ENCODE peak calls at places on chromosomes 13 and 19, in five cellular contexts. One of them, this sample, is unnamed.

GRCh38 chr13:110415669-110416068 is 108.6 kb downstream of the COL4A2 start:
- DNase-seq in CD4-positive, alpha-beta T cell: no peak
- DNase-seq in activated naive CD4-positive, alpha-beta T cell treated with anti-CD3 and anti-CD28 coated beads, Interleukin-2, amount 10 ng/mL, durations not matched to agents 7 days and 5 days: no peak
- DNase-seq in T-helper 2 cell: no peak
- DNase-seq in NCI-H1694: no peak
- DNase-seq in this sample: no peak

GRCh38 chr19:16067205-16067938 is 8.9 kb upstream of the TPM4 start:
- DNase-seq in CD4-positive, alpha-beta T cell: no peak
- DNase-seq in NCI-H1694: no peak
- DNase-seq in T-helper 2 cell: no peak
- DNase-seq in activated naive CD4-positive, alpha-beta T cell treated with anti-CD3 and anti-CD28 coated beads, Interleukin-2, amount 10 ng/mL, durations not matched to agents 7 days and 5 days: no peak
- DNase-seq in this sample: no peak

GRCh38 chr19:6988257-6988656 is 33.0 kb downstream of the MBD3L2B start:
- DNase-seq in CD4-positive, alpha-beta T cell: no peak
- DNase-seq in T-helper 2 cell: no peak
- DNase-seq in NCI-H1694: no peak
- DNase-seq in activated naive CD4-positive, alpha-beta T cell treated with anti-CD3 and anti-CD28 coated beads, Interleukin-2, amount 10 ng/mL, durations not matched to agents 7 days and 5 days: no peak
- DNase-seq in this sample: no peak

GRCh38 chr13:25686831-25687495 is 315.2 kb downstream of the ATP8A2 start:
- DNase-seq in NCI-H1694: no peak
- DNase-seq in CD4-positive, alpha-beta T cell: no peak
- DNase-seq in T-helper 2 cell: no peak
- DNase-seq in activated naive CD4-positive, alpha-beta T cell treated with anti-CD3 and anti-CD28 coated beads, Interleukin-2, amount 10 ng/mL, durations not matched to agents 7 days and 5 days: no peak
- DNase-seq in this sample: no peak

GRCh38 chr13:21014666-21015170 is 46.7 kb downstream of the LATS2 start:
- DNase-seq in activated naive CD4-positive, alpha-beta T cell treated with anti-CD3 and anti-CD28 coated beads, Interleukin-2, amount 10 ng/mL, durations not matched to agents 7 days and 5 days: no peak
- DNase-seq in CD4-positive, alpha-beta T cell: no peak
- DNase-seq in NCI-H1694: no peak
- DNase-seq in T-helper 2 cell: no peak
- DNase-seq in this sample: no peak

GRCh38 chr19:56504581-56504980 is 3.1 kb upstream of the ZNF471 start:
- DNase-seq in activated naive CD4-positive, alpha-beta T cell treated with anti-CD3 and anti-CD28 coated beads, Interleukin-2, amount 10 ng/mL, durations not matched to agents 7 days and 5 days: no peak
- DNase-seq in CD4-positive, alpha-beta T cell: no peak
- DNase-seq in NCI-H1694: no peak
- DNase-seq in T-helper 2 cell: no peak
- DNase-seq in this sample: no peak

GRCh38 chr19:46802152-46802551 is 13.8 kb upstream of the SLC1A5 start:
- DNase-seq in T-helper 2 cell: no peak
- DNase-seq in CD4-positive, alpha-beta T cell: no peak
- DNase-seq in NCI-H1694: no peak
- DNase-seq in activated naive CD4-positive, alpha-beta T cell treated with anti-CD3 and anti-CD28 coated beads, Interleukin-2, amount 10 ng/mL, durations not matched to agents 7 days and 5 days: no peak
- DNase-seq in this sample: no peak

GRCh38 chr19:53552001-53552721 is 14.2 kb downstream of the ZNF331 start:
- DNase-seq in NCI-H1694: no peak
- DNase-seq in T-helper 2 cell: no peak
- DNase-seq in CD4-positive, alpha-beta T cell: no peak
- DNase-seq in activated naive CD4-positive, alpha-beta T cell treated with anti-CD3 and anti-CD28 coated beads, Interleukin-2, amount 10 ng/mL, durations not matched to agents 7 days and 5 days: no peak
- DNase-seq in this sample: no peak

GRCh38 chr13:45817833-45818232 is 33.7 kb downstream of the SIAH3 start:
- DNase-seq in NCI-H1694: no peak
- DNase-seq in CD4-positive, alpha-beta T cell: no peak
- DNase-seq in activated naive CD4-positive, alpha-beta T cell treated with anti-CD3 and anti-CD28 coated beads, Interleukin-2, amount 10 ng/mL, durations not matched to agents 7 days and 5 days: no peak
- DNase-seq in T-helper 2 cell: no peak
- DNase-seq in this sample: no peak

GRCh38 chr19:39448271-39448670 is 2.9 kb downstream of the SUPT5H start:
- DNase-seq in activated naive CD4-positive, alpha-beta T cell treated with anti-CD3 and anti-CD28 coated beads, Interleukin-2, amount 10 ng/mL, durations not matched to agents 7 days and 5 days: peak; percentile 39
- DNase-seq in T-helper 2 cell: no peak
- DNase-seq in CD4-positive, alpha-beta T cell: no peak
- DNase-seq in NCI-H1694: no peak
- DNase-seq in this sample: no peak

GRCh38 chr13:104831823-104832222 is 1703.6 kb downstream of the EFNB2 start:
- DNase-seq in NCI-H1694: no peak
- DNase-seq in activated naive CD4-positive, alpha-beta T cell treated with anti-CD3 and anti-CD28 coated beads, Interleukin-2, amount 10 ng/mL, durations not matched to agents 7 days and 5 days: no peak
- DNase-seq in CD4-positive, alpha-beta T cell: no peak
- DNase-seq in T-helper 2 cell: no peak
- DNase-seq in this sample: no peak

GRCh38 chr13:20492641-20493040 is 33.0 kb downstream of the CRYL1 start:
- DNase-seq in activated naive CD4-positive, alpha-beta T cell treated with anti-CD3 and anti-CD28 coated beads, Interleukin-2, amount 10 ng/mL, durations not matched to agents 7 days and 5 days: no peak
- DNase-seq in T-helper 2 cell: no peak
- DNase-seq in CD4-positive, alpha-beta T cell: no peak
- DNase-seq in NCI-H1694: no peak
- DNase-seq in this sample: no peak

GRCh38 chr13:96792736-96793444 is 201.4 kb downstream of the OXGR1 start:
- DNase-seq in T-helper 2 cell: no peak
- DNase-seq in CD4-positive, alpha-beta T cell: no peak
- DNase-seq in NCI-H1694: no peak
- DNase-seq in activated naive CD4-positive, alpha-beta T cell treated with anti-CD3 and anti-CD28 coated beads, Interleukin-2, amount 10 ng/mL, durations not matched to agents 7 days and 5 days: no peak
- DNase-seq in this sample: no peak

GRCh38 chr13:73261739-73262216 is 203.0 kb downstream of the KLF5 start:
- DNase-seq in T-helper 2 cell: no peak
- DNase-seq in NCI-H1694: no peak
- DNase-seq in CD4-positive, alpha-beta T cell: no peak
- DNase-seq in activated naive CD4-positive, alpha-beta T cell treated with anti-CD3 and anti-CD28 coated beads, Interleukin-2, amount 10 ng/mL, durations not matched to agents 7 days and 5 days: no peak
- DNase-seq in this sample: no peak

GRCh38 chr19:6067975-6068374 is 42.3 kb downstream of the RFX2 start:
- DNase-seq in CD4-positive, alpha-beta T cell: no peak
- DNase-seq in activated naive CD4-positive, alpha-beta T cell treated with anti-CD3 and anti-CD28 coated beads, Interleukin-2, amount 10 ng/mL, durations not matched to agents 7 days and 5 days: no peak
- DNase-seq in T-helper 2 cell: no peak
- DNase-seq in NCI-H1694: no peak
- DNase-seq in this sample: no peak

GRCh38 chr13:74135306-74136088 is 1.3 kb upstream of the KLF12 start:
- DNase-seq in CD4-positive, alpha-beta T cell: peak; percentile 35
- DNase-seq in NCI-H1694: no peak
- DNase-seq in activated naive CD4-positive, alpha-beta T cell treated with anti-CD3 and anti-CD28 coated beads, Interleukin-2, amount 10 ng/mL, durations not matched to agents 7 days and 5 days: peak; percentile 72
- DNase-seq in T-helper 2 cell: peak; percentile 36
- DNase-seq in this sample: no peak

GRCh38 chr13:52169839-52170238 is 10.4 kb upstream of the NEK3 start:
- DNase-seq in NCI-H1694: no peak
- DNase-seq in CD4-positive, alpha-beta T cell: no peak
- DNase-seq in T-helper 2 cell: no peak
- DNase-seq in activated naive CD4-positive, alpha-beta T cell treated with anti-CD3 and anti-CD28 coated beads, Interleukin-2, amount 10 ng/mL, durations not matched to agents 7 days and 5 days: no peak
- DNase-seq in this sample: no peak

GRCh38 chr19:12052057-12052570 is 647 bp downstream of the ZNF878 start:
- DNase-seq in NCI-H1694: no peak
- DNase-seq in activated naive CD4-positive, alpha-beta T cell treated with anti-CD3 and anti-CD28 coated beads, Interleukin-2, amount 10 ng/mL, durations not matched to agents 7 days and 5 days: no peak
- DNase-seq in CD4-positive, alpha-beta T cell: no peak
- DNase-seq in T-helper 2 cell: no peak
- DNase-seq in this sample: no peak

GRCh38 chr13:73608157-73608516 is 526.1 kb downstream of the KLF12 start:
- DNase-seq in CD4-positive, alpha-beta T cell: no peak
- DNase-seq in activated naive CD4-positive, alpha-beta T cell treated with anti-CD3 and anti-CD28 coated beads, Interleukin-2, amount 10 ng/mL, durations not matched to agents 7 days and 5 days: no peak
- DNase-seq in NCI-H1694: no peak
- DNase-seq in T-helper 2 cell: no peak
- DNase-seq in this sample: no peak